ENCODE peak calls at places on chromosome 19, in seven cellular contexts. E is thoracic aorta, R is ovary, L is lower lobe of right lung, D is suprapubic skin, G is dorsolateral prefrontal cortex, C is psoas muscle. A is an unnamed sample.

GRCh38 chr19:28581468-28581770 is 631.5 kb downstream of the UQCRFS1 start:
- DNase-seq in G (no peak), R (no peak), D (no peak), L (no peak), E (no peak), C (no peak), A (no peak)

GRCh38 chr19:16726916-16727315 is 7.3 kb downstream of the NWD1 start:
- DNase-seq in L (no peak), E (no peak), C (no peak), G (no peak), R (no peak), D (no peak), A (no peak)

GRCh38 chr19:20662421-20663105 is 1.2 kb upstream of the ZNF626 start:
- DNase-seq in E (no peak), G (peak), R (peak), D (no peak), L (no peak), C (peak), A (no peak)

GRCh38 chr19:31451686-31452325 is 102.6 kb upstream of the TSHZ3 start:
- DNase-seq in D (no peak), E (no peak), G (no peak), R (no peak), C (no peak), L (no peak), A (no peak)

GRCh38 chr19:41701401-41702075 is 6.9 kb upstream of the CEACAM5 start:
- DNase-seq in L (no peak), G (no peak), D (no peak), R (no peak), E (no peak), C (no peak), A (peak)

GRCh38 chr19:4499318-4499717 is 19.0 kb downstream of the PLIN4 start:
- DNase-seq in C (no peak), G (no peak), D (no peak), R (no peak), L (no peak), E (no peak), A (no peak)

GRCh38 chr19:13961826-13962737 is 9.8 kb downstream of the DCAF15 start:
- DNase-seq in D (no peak), L (no peak), C (no peak), G (no peak), E (no peak), R (no peak), A (peak)

GRCh38 chr19:20660473-20660872 is 898 bp downstream of the ZNF626 start:
- DNase-seq in D (no peak), E (no peak), L (no peak), G (no peak), R (peak), C (no peak), A (no peak)

GRCh38 chr19:34480971-34481821 is at the start of gene WTIP:
- DNase-seq in C (peak), G (no peak), L (peak), R (peak), D (peak), E (peak), A (no peak)

DNA sequence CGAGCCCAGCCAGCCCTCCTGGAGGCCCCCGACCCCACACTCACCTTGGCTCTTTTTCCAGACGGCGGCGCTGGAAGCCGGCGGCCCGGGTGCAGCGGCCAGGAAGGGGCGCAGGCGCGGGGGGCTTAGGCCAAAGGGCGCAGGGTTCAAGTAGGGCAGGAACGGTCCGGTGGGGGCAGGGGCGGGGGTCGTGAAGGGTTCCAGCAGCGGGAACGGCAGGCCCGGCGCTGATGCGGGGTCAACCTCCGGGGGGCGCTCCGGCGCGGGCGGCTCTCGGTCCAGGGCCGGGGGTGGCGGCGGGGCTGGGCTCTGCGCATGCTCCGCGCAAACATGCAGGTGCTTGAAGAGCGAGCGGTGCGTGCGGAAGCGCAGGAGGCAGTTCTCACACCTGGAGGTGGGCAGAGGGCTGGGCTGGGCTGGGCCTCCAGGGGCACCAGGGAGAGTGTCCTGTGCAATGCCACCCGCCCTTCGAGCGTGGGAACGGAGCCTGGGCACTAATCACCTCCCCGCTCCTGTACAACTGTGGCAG is 2.3 kb downstream of the ZNF414 start:
- DNase-seq in L (no peak), C (no peak), R (no peak), E (no peak), G (no peak), D (no peak), A (no peak)
- TF ChIP-seq CTCF in L (peak), C (no peak), R (no peak), E (no peak), G (no peak), D (no peak), A (no peak)

GRCh38 chr19:15254547-15254946 is 22.3 kb upstream of the EPHX3 start:
- DNase-seq in L (no peak), E (no peak), C (no peak), G (no peak), R (no peak), D (no peak), A (no peak)

GRCh38 chr19:15251749-15252397 is 19.6 kb upstream of the EPHX3 start:
- DNase-seq in D (no peak), C (peak), G (no peak), L (peak), E (peak), R (peak), A (peak)

GRCh38 chr19:15253076-15253475 is 20.8 kb upstream of the EPHX3 start:
- DNase-seq in R (no peak), C (no peak), G (no peak), D (no peak), L (no peak), E (no peak), A (no peak)

GRCh38 chr19:15252398-15253018 is 20.3 kb upstream of the EPHX3 start:
- DNase-seq in E (no peak), R (no peak), D (no peak), G (peak), L (no peak), C (peak), A (peak)

DNA sequence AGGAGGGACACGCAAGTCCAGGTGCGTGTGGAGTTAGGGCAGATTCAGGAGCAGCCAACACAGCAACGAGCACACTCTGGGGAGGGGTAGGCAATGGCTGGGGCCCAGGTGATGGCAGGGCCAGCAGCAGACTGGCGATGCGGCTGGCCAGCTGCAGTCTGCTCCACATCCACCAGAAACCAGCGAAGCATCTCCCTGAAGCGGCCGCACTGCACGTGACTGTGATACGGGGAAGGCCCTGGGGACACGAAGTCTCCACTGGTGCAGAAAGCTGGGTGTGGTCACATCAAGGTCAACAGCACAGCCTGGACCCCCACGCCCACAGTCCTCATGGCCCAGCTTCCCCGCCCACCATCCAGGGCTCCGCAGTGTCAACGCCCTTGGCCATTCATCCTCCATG is 21.3 kb upstream of the EPHX3 start:
- DNase-seq in C (no peak), G (no peak), D (no peak), E (no peak), L (no peak), R (no peak), A (no peak)
- H3K27ac ChIP-seq in C (peak), G (no peak), D (peak), E (peak), L (peak), R (no peak), A (peak)

GRCh38 chr19:3340340-3340739 is 26.0 kb upstream of the NFIC start:
- DNase-seq in R (no peak), D (no peak), G (no peak), C (no peak), E (no peak), L (no peak), A (no peak)
- H3K4me3 ChIP-seq in R (no peak), D (no peak), G (no peak), C (no peak), E (no peak), L (no peak), A (no peak)

GRCh38 chr19:1131718-1132552 is 28.1 kb downstream of the GPX4 start:
- DNase-seq in L (peak), E (peak), G (peak), D (peak), C (peak), R (peak), A (peak)
- TF ChIP-seq CTCF in L (peak), E (peak), G (no peak), D (no peak), C (no peak), R (peak), A (no peak)

GRCh38 chr19:43634068-43634467 is 5.6 kb downstream of the CADM4 start:
- DNase-seq in D (no peak), R (no peak), C (no peak), L (no peak), G (no peak), E (no peak), A (no peak)
- H3K27ac ChIP-seq in D (no peak), R (no peak), C (no peak), L (no peak), G (peak), E (no peak), A (no peak)

DNA sequence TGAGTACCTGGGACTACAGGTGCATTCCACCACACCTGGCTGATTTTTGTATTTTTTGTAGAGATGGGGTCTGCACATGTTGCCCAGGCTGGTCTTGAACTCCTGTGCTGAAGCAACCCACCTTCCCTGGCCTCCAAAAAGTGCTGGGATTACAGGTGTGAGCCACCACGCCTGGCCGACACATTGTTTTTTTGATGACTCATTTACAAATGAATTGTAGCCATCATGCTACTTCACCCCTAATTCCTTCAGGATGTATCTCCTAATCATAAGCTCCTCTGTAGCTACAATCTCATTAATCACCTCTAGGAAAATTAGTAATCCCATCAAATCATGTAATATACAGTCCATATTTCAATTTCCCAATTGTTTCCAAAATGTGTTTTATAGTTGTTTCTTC is 17.9 kb downstream of the RELB start:
- DNase-seq in G (no peak), C (no peak), R (no peak), L (no peak), E (no peak), D (no peak), A (no peak)
- H3K4me3 ChIP-seq in G (no peak), C (no peak), R (no peak), L (no peak), E (no peak), D (no peak), A (no peak)

GRCh38 chr19:18385675-18386542 is at the start of gene GDF15:
- DNase-seq in L (peak), E (no peak), C (peak), D (peak), G (no peak), R (peak), A (no peak)
- TF ChIP-seq CTCF in L (peak), E (peak), C (peak), D (peak), G (peak), R (no peak), A (no peak)

A was measured in coronary artery.